ENCODE peak calls at places on chromosome 6, in seven cellular contexts. One of them, this sample, is unnamed.

GRCh38 chr6:158853072-158853871 is 34.1 kb upstream of the EZR start:
- DNase-seq in neural progenitor cell: peak; percentile 74
- DNase-seq in left ventricle myocardium inferior: peak; percentile 21
- DNase-seq in OCI-LY7: peak; percentile 85
- DNase-seq in stomach: peak; percentile 93
- DNase-seq in A549: peak; percentile 97
- DNase-seq in lower lobe of right lung: peak; percentile 92
- DNase-seq in this sample: peak; percentile 94

GRCh38 chr6:43509984-43510826 is at the start of gene LRRC73:
- DNase-seq in stomach: peak; percentile 91
- DNase-seq in OCI-LY7: peak; percentile 50
- DNase-seq in left ventricle myocardium inferior: peak; percentile 90
- DNase-seq in lower lobe of right lung: peak; percentile 91
- DNase-seq in A549: peak; percentile 73
- DNase-seq in neural progenitor cell: peak; percentile 94
- DNase-seq in this sample: peak; percentile 95

GRCh38 chr6:116011096-116011401 is 49.6 kb downstream of the FRK start:
- DNase-seq in neural progenitor cell: no peak
- DNase-seq in stomach: no peak
- DNase-seq in A549: no peak
- DNase-seq in OCI-LY7: no peak
- DNase-seq in left ventricle myocardium inferior: no peak
- DNase-seq in lower lobe of right lung: no peak
- DNase-seq in this sample: no peak

GRCh38 chr6:109453594-109454482 is 1.7 kb downstream of the MICAL1 start:
- DNase-seq in stomach: no peak
- DNase-seq in OCI-LY7: peak; percentile 52
- DNase-seq in neural progenitor cell: no peak
- DNase-seq in left ventricle myocardium inferior: peak; percentile 46
- DNase-seq in A549: no peak
- DNase-seq in lower lobe of right lung: no peak
- DNase-seq in this sample: peak; percentile 78

GRCh38 chr6:166032366-166033171 is 135.1 kb downstream of the TBXT start:
- DNase-seq in stomach: no peak
- DNase-seq in lower lobe of right lung: no peak
- DNase-seq in neural progenitor cell: peak; percentile 51
- DNase-seq in A549: peak; percentile 89
- DNase-seq in left ventricle myocardium inferior: peak; percentile 79
- DNase-seq in OCI-LY7: no peak
- DNase-seq in this sample: no peak

GRCh38 chr6:157148391-157149323 is 174.7 kb downstream of the TMEM242 start:
- DNase-seq in neural progenitor cell: no peak
- DNase-seq in left ventricle myocardium inferior: peak; percentile 71
- DNase-seq in lower lobe of right lung: no peak
- DNase-seq in stomach: peak; percentile 32
- DNase-seq in A549: peak; percentile 82
- DNase-seq in OCI-LY7: no peak
- DNase-seq in this sample: peak; percentile 86

GRCh38 chr6:39927159-39927558 is 7.1 kb downstream of the MOCS1 start:
- DNase-seq in left ventricle myocardium inferior: no peak
- DNase-seq in stomach: no peak
- DNase-seq in A549: no peak
- DNase-seq in lower lobe of right lung: no peak
- DNase-seq in OCI-LY7: no peak
- DNase-seq in neural progenitor cell: no peak
- DNase-seq in this sample: no peak

GRCh38 chr6:16301511-16301910 is 63.1 kb downstream of the GMPR start:
- DNase-seq in stomach: no peak
- DNase-seq in left ventricle myocardium inferior: no peak
- DNase-seq in neural progenitor cell: no peak
- DNase-seq in OCI-LY7: no peak
- DNase-seq in lower lobe of right lung: no peak
- DNase-seq in A549: no peak
- DNase-seq in this sample: no peak

GRCh38 chr6:116842374-116842947 is 13.6 kb upstream of the GPRC6A start:
- DNase-seq in left ventricle myocardium inferior: no peak
- DNase-seq in OCI-LY7: no peak
- DNase-seq in A549: no peak
- DNase-seq in lower lobe of right lung: no peak
- DNase-seq in stomach: no peak
- DNase-seq in neural progenitor cell: no peak
- DNase-seq in this sample: no peak

GRCh38 chr6:39476151-39476550 is 153.6 kb upstream of the KCNK16 start:
- DNase-seq in OCI-LY7: no peak
- DNase-seq in left ventricle myocardium inferior: no peak
- DNase-seq in neural progenitor cell: no peak
- DNase-seq in A549: no peak
- DNase-seq in stomach: no peak
- DNase-seq in lower lobe of right lung: no peak
- DNase-seq in this sample: no peak

GRCh38 chr6:43083041-43083669 is 7.0 kb downstream of the PTK7 start:
- DNase-seq in neural progenitor cell: no peak
- DNase-seq in stomach: no peak
- DNase-seq in lower lobe of right lung: no peak
- DNase-seq in left ventricle myocardium inferior: no peak
- DNase-seq in OCI-LY7: no peak
- DNase-seq in A549: no peak
- DNase-seq in this sample: peak; percentile 39

GRCh38 chr6:138229663-138230194 is 11.4 kb upstream of the PBOV1 start:
- DNase-seq in neural progenitor cell: no peak
- DNase-seq in A549: no peak
- DNase-seq in stomach: no peak
- DNase-seq in left ventricle myocardium inferior: no peak
- DNase-seq in lower lobe of right lung: no peak
- DNase-seq in OCI-LY7: no peak
- DNase-seq in this sample: no peak

GRCh38 chr6:56540950-56541600 is 101.6 kb downstream of the DST start:
- DNase-seq in neural progenitor cell: no peak
- DNase-seq in left ventricle myocardium inferior: no peak
- DNase-seq in lower lobe of right lung: no peak
- DNase-seq in stomach: no peak
- DNase-seq in OCI-LY7: no peak
- DNase-seq in A549: no peak
- DNase-seq in this sample: no peak

GRCh38 chr6:44789790-44790189 is 402.3 kb downstream of the CDC5L start:
- DNase-seq in neural progenitor cell: no peak
- DNase-seq in stomach: no peak
- DNase-seq in left ventricle myocardium inferior: no peak
- DNase-seq in OCI-LY7: no peak
- DNase-seq in lower lobe of right lung: no peak
- DNase-seq in A549: no peak
- DNase-seq in this sample: no peak

GRCh38 chr6:12289655-12290489 is at the start of gene EDN1:
- DNase-seq in stomach: peak; percentile 85
- DNase-seq in A549: peak; percentile 93
- DNase-seq in neural progenitor cell: peak; percentile 95
- DNase-seq in left ventricle myocardium inferior: peak; percentile 67
- DNase-seq in OCI-LY7: peak; percentile 57
- DNase-seq in lower lobe of right lung: peak; percentile 89
- DNase-seq in this sample: peak; percentile 92

GRCh38 chr6:439681-440167 is 48.2 kb downstream of the IRF4 start:
- DNase-seq in lower lobe of right lung: no peak
- DNase-seq in A549: no peak
- DNase-seq in left ventricle myocardium inferior: no peak
- DNase-seq in neural progenitor cell: no peak
- DNase-seq in OCI-LY7: no peak
- DNase-seq in stomach: no peak
- DNase-seq in this sample: no peak

GRCh38 chr6:158630944-158631616 is 13.5 kb downstream of the DYNLT1 start:
- DNase-seq in left ventricle myocardium inferior: peak; percentile 70
- DNase-seq in neural progenitor cell: no peak
- DNase-seq in stomach: peak; percentile 81
- DNase-seq in A549: no peak
- DNase-seq in OCI-LY7: no peak
- DNase-seq in lower lobe of right lung: peak; percentile 63
- DNase-seq in this sample: peak; percentile 71

GRCh38 chr6:422423-423061 is 31.0 kb downstream of the IRF4 start:
- DNase-seq in neural progenitor cell: no peak
- DNase-seq in OCI-LY7: no peak
- DNase-seq in left ventricle myocardium inferior: no peak
- DNase-seq in A549: peak; percentile 92
- DNase-seq in lower lobe of right lung: no peak
- DNase-seq in stomach: no peak
- DNase-seq in this sample: peak; percentile 76

GRCh38 chr6:101114703-101115102 is 233.6 kb upstream of the ASCC3 start:
- DNase-seq in left ventricle myocardium inferior: no peak
- DNase-seq in A549: peak; percentile 20
- DNase-seq in lower lobe of right lung: no peak
- DNase-seq in OCI-LY7: peak; percentile 19
- DNase-seq in neural progenitor cell: peak; percentile 61
- DNase-seq in stomach: no peak
- DNase-seq in this sample: no peak

GRCh38 chr6:101113468-101114260 is 232.5 kb upstream of the ASCC3 start:
- DNase-seq in left ventricle myocardium inferior: no peak
- DNase-seq in neural progenitor cell: no peak
- DNase-seq in OCI-LY7: no peak
- DNase-seq in lower lobe of right lung: no peak
- DNase-seq in stomach: no peak
- DNase-seq in A549: no peak
- DNase-seq in this sample: no peak

GRCh38 chr6:101120747-101121146 is 239.6 kb upstream of the ASCC3 start:
- DNase-seq in lower lobe of right lung: no peak
- DNase-seq in A549: no peak
- DNase-seq in OCI-LY7: no peak
- DNase-seq in left ventricle myocardium inferior: no peak
- DNase-seq in neural progenitor cell: no peak
- DNase-seq in stomach: no peak
- DNase-seq in this sample: no peak

GRCh38 chr6:101116337-101116736 is 235.2 kb upstream of the ASCC3 start:
- DNase-seq in lower lobe of right lung: no peak
- DNase-seq in stomach: no peak
- DNase-seq in OCI-LY7: no peak
- DNase-seq in left ventricle myocardium inferior: no peak
- DNase-seq in neural progenitor cell: no peak
- DNase-seq in A549: no peak
- DNase-seq in this sample: no peak

GRCh38 chr6:101117397-101118185 is 236.5 kb upstream of the ASCC3 start:
- DNase-seq in lower lobe of right lung: no peak
- DNase-seq in stomach: no peak
- DNase-seq in OCI-LY7: no peak
- DNase-seq in left ventricle myocardium inferior: no peak
- DNase-seq in neural progenitor cell: peak; percentile 7
- DNase-seq in A549: peak; percentile 4
- DNase-seq in this sample: peak; percentile 71
- H3K4me1 ChIP-seq in lower lobe of right lung: no peaks in the 10 kb centered on the region
- H3K4me1 ChIP-seq in stomach: no peaks in the 10 kb centered on the region
- H3K4me1 ChIP-seq in OCI-LY7: no peaks in the 10 kb centered on the region
- H3K4me1 ChIP-seq in left ventricle myocardium inferior: no peaks in the 10 kb centered on the region
- H3K4me1 ChIP-seq in neural progenitor cell: peaks cover 4% of the 10 kb centered on the region
- H3K4me1 ChIP-seq in A549: no peaks in the 10 kb centered on the region
- H3K4me1 ChIP-seq in this sample: no peaks in the 10 kb centered on the region

GRCh38 chr6:28772480-28773381 is 151.1 kb downstream of the TRIM27 start:
- DNase-seq in left ventricle myocardium inferior: no peak
- DNase-seq in lower lobe of right lung: no peak
- DNase-seq in stomach: no peak
- DNase-seq in neural progenitor cell: peak; percentile 53
- DNase-seq in OCI-LY7: no peak
- DNase-seq in A549: no peak
- DNase-seq in this sample: no peak

GRCh38 chr6:28769626-28770402 is 154.0 kb downstream of the TRIM27 start:
- DNase-seq in left ventricle myocardium inferior: no peak
- DNase-seq in stomach: no peak
- DNase-seq in neural progenitor cell: peak; percentile 71
- DNase-seq in A549: peak; percentile 61
- DNase-seq in lower lobe of right lung: no peak
- DNase-seq in OCI-LY7: no peak
- DNase-seq in this sample: no peak

GRCh38 chr6:28770732-28771131 is 153.1 kb downstream of the TRIM27 start:
- DNase-seq in A549: no peak
- DNase-seq in stomach: no peak
- DNase-seq in OCI-LY7: no peak
- DNase-seq in lower lobe of right lung: no peak
- DNase-seq in neural progenitor cell: no peak
- DNase-seq in left ventricle myocardium inferior: no peak
- DNase-seq in this sample: no peak

GRCh38 chr6:28774292-28775051 is 149.3 kb downstream of the TRIM27 start:
- DNase-seq in A549: no peak
- DNase-seq in neural progenitor cell: no peak
- DNase-seq in stomach: no peak
- DNase-seq in left ventricle myocardium inferior: no peak
- DNase-seq in lower lobe of right lung: no peak
- DNase-seq in OCI-LY7: no peak
- DNase-seq in this sample: no peak

GRCh38 chr6:28771401-28772267 is 152.2 kb downstream of the TRIM27 start:
- DNase-seq in A549: no peak
- DNase-seq in neural progenitor cell: peak; percentile 84
- DNase-seq in stomach: no peak
- DNase-seq in left ventricle myocardium inferior: no peak
- DNase-seq in OCI-LY7: peak; percentile 36
- DNase-seq in lower lobe of right lung: no peak
- DNase-seq in this sample: no peak
- TF ChIP-seq CTCF in A549: no peak
- TF ChIP-seq CTCF in neural progenitor cell: peak; percentile 68
- TF ChIP-seq CTCF in stomach: no peak
- TF ChIP-seq CTCF in left ventricle myocardium inferior: no peak
- TF ChIP-seq CTCF in OCI-LY7: peak; percentile 67
- TF ChIP-seq CTCF in lower lobe of right lung: no peak
- TF ChIP-seq CTCF in this sample: no peak

GRCh38 chr6:89026151-89026550 is 54.4 kb upstream of the PNRC1 start:
- DNase-seq in neural progenitor cell: no peak
- DNase-seq in stomach: no peak
- DNase-seq in left ventricle myocardium inferior: no peak
- DNase-seq in OCI-LY7: no peak
- DNase-seq in lower lobe of right lung: no peak
- DNase-seq in A549: no peak
- DNase-seq in this sample: no peak

GRCh38 chr6:89023591-89024441 is 56.7 kb upstream of the PNRC1 start:
- DNase-seq in neural progenitor cell: no peak
- DNase-seq in stomach: no peak
- DNase-seq in left ventricle myocardium inferior: peak; percentile 25
- DNase-seq in A549: no peak
- DNase-seq in lower lobe of right lung: no peak
- DNase-seq in OCI-LY7: no peak
- DNase-seq in this sample: no peak

GRCh38 chr6:89025633-89026032 is 54.9 kb upstream of the PNRC1 start:
- DNase-seq in left ventricle myocardium inferior: no peak
- DNase-seq in OCI-LY7: no peak
- DNase-seq in lower lobe of right lung: no peak
- DNase-seq in stomach: no peak
- DNase-seq in A549: no peak
- DNase-seq in neural progenitor cell: no peak
- DNase-seq in this sample: no peak

GRCh38 chr6:89022747-89023289 is 57.7 kb upstream of the PNRC1 start:
- DNase-seq in OCI-LY7: no peak
- DNase-seq in A549: no peak
- DNase-seq in left ventricle myocardium inferior: no peak
- DNase-seq in neural progenitor cell: no peak
- DNase-seq in lower lobe of right lung: no peak
- DNase-seq in stomach: no peak
- DNase-seq in this sample: no peak

GRCh38 chr6:89024456-89024855 is 56.1 kb upstream of the PNRC1 start:
- DNase-seq in A549: no peak
- DNase-seq in neural progenitor cell: no peak
- DNase-seq in stomach: no peak
- DNase-seq in left ventricle myocardium inferior: no peak
- DNase-seq in lower lobe of right lung: no peak
- DNase-seq in OCI-LY7: no peak
- DNase-seq in this sample: no peak
- H3K27ac ChIP-seq in A549: peak overlapping the region; percentile 30
- H3K27ac ChIP-seq in neural progenitor cell: no peak overlapping the region
- H3K27ac ChIP-seq in stomach: peak overlapping the region; percentile 75
- H3K27ac ChIP-seq in left ventricle myocardium inferior: peak overlapping the region; percentile 82
- H3K27ac ChIP-seq in lower lobe of right lung: no peak overlapping the region
- H3K27ac ChIP-seq in OCI-LY7: no peak overlapping the region
- H3K27ac ChIP-seq in this sample: no peak overlapping the region

GRCh38 chr6:26221186-26221585 is 134.0 kb downstream of the HFE start:
- DNase-seq in neural progenitor cell: no peak
- DNase-seq in OCI-LY7: no peak
- DNase-seq in left ventricle myocardium inferior: no peak
- DNase-seq in A549: no peak
- DNase-seq in stomach: no peak
- DNase-seq in lower lobe of right lung: no peak
- DNase-seq in this sample: no peak
- H3K4me1 ChIP-seq in neural progenitor cell: peaks cover 17% of the 10 kb centered on the region
- H3K4me1 ChIP-seq in OCI-LY7: peaks cover 64% of the 10 kb centered on the region
- H3K4me1 ChIP-seq in left ventricle myocardium inferior: peaks cover 37% of the 10 kb centered on the region
- H3K4me1 ChIP-seq in A549: peaks cover 8% of the 10 kb centered on the region
- H3K4me1 ChIP-seq in stomach: peaks cover 34% of the 10 kb centered on the region
- H3K4me1 ChIP-seq in lower lobe of right lung: no peaks in the 10 kb centered on the region
- H3K4me1 ChIP-seq in this sample: peaks cover 3% of the 10 kb centered on the region